ENCODE peak calls at places on chromosomes 5 and 9, in six cellular contexts. B is HepG2, V is GM12878, J is HCT116, X is K562, F is SK-N-SH. M is an unnamed sample.
A peak's percentile ranks its signal among the peaks of the same experiment; 100 is the strongest.

GRCh38 chr9:93178851-93179786 is 4.8 kb upstream of the WNK2 start:
- DNase-seq in B (no peak), V (no peak), J (no peak), X (no peak), F (no peak), M (no peak)

GRCh38 chr9:120920495-120921178 is 6.0 kb downstream of the TRAF1 start:
- DNase-seq in B (no peak), V (no peak), J (no peak), X (no peak), F (peak; percentile 47), M (no peak)

GRCh38 chr9:122118343-122119165 is 25.4 kb upstream of the TTLL11 start:
- DNase-seq in B (no peak), V (no peak), J (no peak), X (no peak), F (no peak), M (no peak)

GRCh38 chr5:112978836-112979235 is 2.2 kb downstream of the DCP2 start:
- DNase-seq in B (no peak), V (no peak), J (no peak), X (no peak), F (no peak), M (no peak)

GRCh38 chr9:128861501-128861900 is 20.2 kb downstream of the KYAT1 start:
- DNase-seq in B (no peak), V (no peak), J (no peak), X (no peak), F (no peak), M (no peak)

GRCh38 chr9:110814159-110814558 is 145.6 kb downstream of the MUSK start:
- DNase-seq in B (no peak), V (no peak), J (no peak), X (no peak), F (no peak), M (no peak)

GRCh38 chr9:134644715-134645606 is 3.4 kb downstream of the COL5A1 start:
- DNase-seq in B (no peak), V (no peak), J (no peak), X (peak; percentile 67), F (peak; percentile 81), M (no peak)

GRCh38 chr5:31983851-31984250 is 190.3 kb downstream of the GOLPH3 start:
- DNase-seq in B (no peak), V (no peak), J (no peak), X (no peak), F (no peak), M (no peak)

GRCh38 chr5:149127394-149127955 is 13.8 kb upstream of the ABLIM3 start:
- DNase-seq in B (no peak), V (no peak), J (no peak), X (no peak), F (no peak), M (no peak)

GRCh38 chr5:2196989-2197531 is 314.3 kb upstream of the IRX4 start:
- DNase-seq in B (no peak), V (no peak), J (no peak), X (no peak), F (no peak), M (no peak)
- TF ChIP-seq JUND in B (no peak), V (no peak), J (no peak), X (no peak), F (no peak), M (no peak)

DNA sequence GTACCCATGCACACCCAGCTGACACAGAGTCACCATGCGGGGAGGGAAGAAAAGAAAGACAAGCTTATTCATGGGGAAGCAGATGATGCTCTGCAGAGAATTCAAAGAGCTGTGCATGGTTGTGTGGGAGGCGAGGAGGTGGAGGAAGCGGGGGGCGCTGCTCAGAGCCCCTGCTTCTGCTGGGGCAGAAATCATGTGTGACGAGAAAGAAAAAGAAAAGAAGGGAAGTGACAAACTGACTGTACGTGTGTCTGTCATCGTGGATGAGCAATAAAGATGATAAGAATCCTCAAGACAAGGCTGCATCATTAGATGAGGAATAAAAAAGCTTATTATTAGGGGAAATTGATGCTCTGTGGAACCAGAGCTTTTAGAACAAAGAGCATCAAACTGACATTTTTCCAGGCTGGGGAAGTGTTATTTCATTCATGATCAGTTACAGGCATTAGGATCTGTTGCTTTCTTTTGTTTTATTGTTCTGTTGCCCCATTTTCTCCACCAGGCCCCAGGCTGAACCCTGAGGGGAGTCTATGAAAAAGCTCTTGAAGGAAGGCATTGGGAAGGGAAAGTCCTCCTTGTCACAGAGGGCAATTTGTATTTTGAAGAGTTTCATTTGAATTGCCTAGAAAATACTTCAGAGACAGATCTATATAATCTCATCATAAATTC is 20.3 kb upstream of the SH3RF2 start:
- DNase-seq in B (no peak), V (no peak), J (no peak), X (no peak), F (no peak), M (no peak)
- TF ChIP-seq JUND in B (no peak), V (no peak), J (no peak), X (no peak), F (no peak), M (no peak)

GRCh38 chr9:123364241-123364824 is 8.3 kb downstream of the CRB2 start:
- DNase-seq in B (no peak), V (no peak), J (no peak), X (peak; percentile 51), F (no peak), M (no peak)
- TF ChIP-seq JUND in B (no peak), V (no peak), J (no peak), X (no peak), F (no peak), M (no peak)

DNA sequence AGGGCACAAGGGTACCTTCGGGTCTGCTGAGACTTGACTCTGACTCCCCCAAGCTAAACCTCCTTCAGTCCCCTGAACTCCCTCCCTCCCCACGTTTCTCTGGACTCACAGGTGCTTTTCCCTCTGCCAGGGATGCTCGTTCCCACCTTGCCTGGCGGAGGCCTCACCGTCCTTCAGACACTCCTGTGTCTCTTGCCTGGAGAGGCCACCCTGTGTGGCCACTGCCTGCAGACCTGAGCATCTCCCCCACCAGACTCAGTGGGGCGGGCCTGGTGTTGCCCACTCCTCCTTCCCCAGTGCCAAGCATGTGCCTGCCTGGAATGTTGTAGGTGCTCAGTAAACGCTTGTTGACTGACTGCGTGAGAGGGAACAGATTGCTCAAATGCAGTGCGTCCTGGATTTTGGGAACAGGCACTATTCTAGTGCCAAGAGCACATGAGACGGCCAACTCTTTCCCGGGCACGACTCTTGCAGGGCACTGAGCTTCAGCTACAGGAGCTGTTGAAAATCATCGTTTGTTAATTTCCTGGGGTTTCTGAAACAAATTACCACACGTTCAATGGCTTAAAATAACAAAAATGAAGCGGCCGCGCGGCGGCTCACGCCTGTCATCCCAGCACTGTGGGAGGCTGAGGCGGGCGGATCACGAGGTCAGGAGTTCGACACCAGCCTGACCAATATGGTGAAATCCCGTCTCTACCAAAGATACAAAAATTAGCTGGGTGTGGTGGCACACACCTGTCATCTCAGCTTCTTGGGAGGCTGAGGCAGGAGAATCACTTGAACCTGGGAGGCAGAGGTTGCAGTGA is 71.0 kb upstream of the BARHL1 start:
- DNase-seq in B (no peak), V (no peak), J (no peak), X (no peak), F (no peak), M (no peak)
- TF ChIP-seq JUND in B (no peak), V (no peak), J (no peak), X (no peak), F (no peak), M (no peak)

DNA sequence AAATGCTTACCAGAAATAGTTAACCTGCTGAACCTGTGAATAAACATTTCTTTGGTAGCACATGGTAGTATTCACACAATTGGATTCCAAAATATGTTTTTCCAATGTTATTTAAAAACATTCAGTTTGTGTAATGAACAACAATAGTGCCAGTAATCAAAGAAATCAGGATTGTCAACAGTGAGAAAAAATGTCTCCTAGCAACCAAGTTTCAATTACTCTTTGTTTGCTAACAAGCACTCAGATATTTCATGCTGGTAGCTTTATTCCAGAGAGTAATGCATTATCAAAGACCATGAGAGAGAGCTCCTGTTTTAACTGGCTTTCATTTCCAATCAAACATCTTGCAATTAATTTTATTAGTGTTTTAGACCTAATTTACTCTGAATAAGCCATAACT is 768.1 kb upstream of the GRAMD2B start:
- DNase-seq in B (no peak), V (no peak), J (no peak), X (no peak), F (no peak), M (no peak)
- TF ChIP-seq JUND in B (no peak), V (no peak), J (no peak), X (no peak), F (no peak), M (no peak)